ENCODE peak calls at places on chromosomes 4 and X, in nine cellular contexts. One of them, this sample, is unnamed.

GRCh38 chr4:128462104-128462783 is 174.6 kb upstream of the PGRMC2 start:
- DNase-seq in MM.1S: no peak
- DNase-seq in cardiac fibroblast: no peak
- DNase-seq in tibial nerve: no peak
- DNase-seq in LNCaP clone FGC: no peak
- DNase-seq in AG10803: no peak
- DNase-seq in heart right ventricle: no peak
- DNase-seq in hepatocyte: no peak
- DNase-seq in thyroid gland: no peak
- DNase-seq in this sample: no peak

GRCh38 chrX:83469551-83469950 is 38.5 kb upstream of the POU3F4 start:
- DNase-seq in MM.1S: peak; percentile 62
- DNase-seq in cardiac fibroblast: no peak
- DNase-seq in tibial nerve: peak; percentile 4
- DNase-seq in LNCaP clone FGC: no peak
- DNase-seq in AG10803: no peak
- DNase-seq in heart right ventricle: no peak
- DNase-seq in hepatocyte: peak; percentile 21
- DNase-seq in thyroid gland: peak; percentile 25
- DNase-seq in this sample: peak; percentile 5

GRCh38 chr4:182197611-182198010 is 45.6 kb upstream of the TENM3 start:
- DNase-seq in MM.1S: no peak
- DNase-seq in cardiac fibroblast: no peak
- DNase-seq in tibial nerve: no peak
- DNase-seq in LNCaP clone FGC: no peak
- DNase-seq in AG10803: no peak
- DNase-seq in heart right ventricle: no peak
- DNase-seq in hepatocyte: no peak
- DNase-seq in thyroid gland: no peak
- DNase-seq in this sample: no peak

GRCh38 chr4:123168812-123169211 is 227.8 kb upstream of the SPRY1 start:
- DNase-seq in MM.1S: peak; percentile 85
- DNase-seq in cardiac fibroblast: no peak
- DNase-seq in tibial nerve: no peak
- DNase-seq in LNCaP clone FGC: no peak
- DNase-seq in AG10803: peak; percentile 23
- DNase-seq in heart right ventricle: no peak
- DNase-seq in hepatocyte: no peak
- DNase-seq in thyroid gland: no peak
- DNase-seq in this sample: no peak

GRCh38 chr4:10730019-10730418 is 45.5 kb upstream of the CLNK start:
- DNase-seq in MM.1S: no peak
- DNase-seq in cardiac fibroblast: no peak
- DNase-seq in tibial nerve: no peak
- DNase-seq in LNCaP clone FGC: no peak
- DNase-seq in AG10803: no peak
- DNase-seq in heart right ventricle: no peak
- DNase-seq in hepatocyte: no peak
- DNase-seq in thyroid gland: no peak
- DNase-seq in this sample: no peak

GRCh38 chr4:109721033-109721432 is 8.8 kb downstream of the PLA2G12A start:
- DNase-seq in MM.1S: no peak
- DNase-seq in cardiac fibroblast: no peak
- DNase-seq in tibial nerve: no peak
- DNase-seq in LNCaP clone FGC: no peak
- DNase-seq in AG10803: no peak
- DNase-seq in heart right ventricle: no peak
- DNase-seq in hepatocyte: no peak
- DNase-seq in thyroid gland: no peak
- DNase-seq in this sample: peak; percentile 58

GRCh38 chrX:13750204-13750603 is 15.7 kb downstream of the OFD1 start:
- DNase-seq in MM.1S: peak; percentile 59
- DNase-seq in cardiac fibroblast: peak; percentile 63
- DNase-seq in tibial nerve: no peak
- DNase-seq in LNCaP clone FGC: no peak
- DNase-seq in AG10803: peak; percentile 20
- DNase-seq in heart right ventricle: no peak
- DNase-seq in hepatocyte: peak; percentile 38
- DNase-seq in thyroid gland: peak; percentile 18
- DNase-seq in this sample: peak; percentile 50

GRCh38 chr4:157076578-157076947 is 613 bp downstream of the GLRB start:
- DNase-seq in MM.1S: no peak
- DNase-seq in cardiac fibroblast: no peak
- DNase-seq in tibial nerve: no peak
- DNase-seq in LNCaP clone FGC: no peak
- DNase-seq in AG10803: no peak
- DNase-seq in heart right ventricle: no peak
- DNase-seq in hepatocyte: peak; percentile 30
- DNase-seq in thyroid gland: peak; percentile 28
- DNase-seq in this sample: no peak

GRCh38 chr4:151475338-151475737 is 66.4 kb downstream of the FHIP1A start:
- DNase-seq in MM.1S: no peak
- DNase-seq in cardiac fibroblast: no peak
- DNase-seq in tibial nerve: no peak
- DNase-seq in LNCaP clone FGC: no peak
- DNase-seq in AG10803: peak; percentile 42
- DNase-seq in heart right ventricle: no peak
- DNase-seq in hepatocyte: no peak
- DNase-seq in thyroid gland: peak; percentile 6
- DNase-seq in this sample: no peak

GRCh38 chr4:41155194-41155830 is 59.0 kb downstream of the APBB2 start:
- DNase-seq in MM.1S: no peak
- DNase-seq in cardiac fibroblast: peak; percentile 72
- DNase-seq in tibial nerve: no peak
- DNase-seq in LNCaP clone FGC: no peak
- DNase-seq in AG10803: peak; percentile 77
- DNase-seq in heart right ventricle: no peak
- DNase-seq in hepatocyte: peak; percentile 26
- DNase-seq in thyroid gland: peak; percentile 46
- DNase-seq in this sample: no peak

GRCh38 chr4:41156574-41156973 is 57.8 kb downstream of the APBB2 start:
- DNase-seq in MM.1S: no peak
- DNase-seq in cardiac fibroblast: peak; percentile 48
- DNase-seq in tibial nerve: no peak
- DNase-seq in LNCaP clone FGC: no peak
- DNase-seq in AG10803: no peak
- DNase-seq in heart right ventricle: no peak
- DNase-seq in hepatocyte: no peak
- DNase-seq in thyroid gland: no peak
- DNase-seq in this sample: no peak

GRCh38 chr4:41157009-41157408 is 57.3 kb downstream of the APBB2 start:
- DNase-seq in MM.1S: no peak
- DNase-seq in cardiac fibroblast: no peak
- DNase-seq in tibial nerve: no peak
- DNase-seq in LNCaP clone FGC: no peak
- DNase-seq in AG10803: no peak
- DNase-seq in heart right ventricle: no peak
- DNase-seq in hepatocyte: no peak
- DNase-seq in thyroid gland: no peak
- DNase-seq in this sample: no peak

GRCh38 chr4:41154814-41155177 is 59.5 kb downstream of the APBB2 start:
- DNase-seq in MM.1S: no peak
- DNase-seq in cardiac fibroblast: no peak
- DNase-seq in tibial nerve: no peak
- DNase-seq in LNCaP clone FGC: no peak
- DNase-seq in AG10803: no peak
- DNase-seq in heart right ventricle: no peak
- DNase-seq in hepatocyte: no peak
- DNase-seq in thyroid gland: no peak
- DNase-seq in this sample: no peak

DNA sequence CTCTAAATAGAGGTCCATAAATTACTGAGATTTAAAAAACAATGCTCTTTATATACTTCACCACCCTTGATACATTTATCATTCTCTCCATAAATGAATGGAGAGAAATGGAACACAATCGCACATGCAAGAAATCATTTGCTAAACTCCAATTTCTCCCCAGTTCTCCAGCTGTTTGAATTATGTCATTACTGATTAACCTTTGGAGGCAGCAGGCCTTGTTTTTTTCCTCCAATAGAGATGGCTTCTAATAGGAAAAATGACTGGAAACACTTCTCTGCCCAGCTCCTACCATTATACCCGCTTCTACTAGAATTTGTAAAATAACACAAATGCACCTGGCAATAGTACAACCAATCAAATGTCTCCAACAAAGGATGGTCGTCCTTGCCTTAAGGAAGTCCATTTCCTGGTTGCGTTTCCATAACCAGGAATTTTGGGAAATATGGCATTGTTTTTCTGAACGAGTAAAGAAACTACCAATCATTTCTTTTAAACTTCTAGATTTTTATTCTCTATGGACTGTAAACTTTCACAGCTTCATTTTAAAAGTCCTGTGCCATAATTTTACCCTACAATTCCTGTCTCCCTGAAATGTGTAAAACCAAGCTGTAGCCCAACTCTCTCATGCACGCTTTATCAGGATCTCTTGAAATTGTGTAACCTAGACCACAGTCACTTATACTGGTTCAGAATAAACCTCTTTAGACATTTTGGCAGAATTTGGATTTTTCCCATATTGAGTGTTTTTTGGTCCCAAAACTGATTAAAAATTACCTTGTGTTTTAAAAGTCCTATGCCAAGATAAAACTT is 60.1 kb downstream of the APBB2 start:
- DNase-seq in MM.1S: no peak
- DNase-seq in cardiac fibroblast: peak; percentile 31
- DNase-seq in tibial nerve: no peak
- DNase-seq in LNCaP clone FGC: no peak
- DNase-seq in AG10803: no peak
- DNase-seq in heart right ventricle: no peak
- DNase-seq in hepatocyte: no peak
- DNase-seq in thyroid gland: no peak
- DNase-seq in this sample: no peak
- H3K4me3 ChIP-seq in MM.1S: no peak overlapping the region
- H3K4me3 ChIP-seq in cardiac fibroblast: no peak overlapping the region
- H3K4me3 ChIP-seq in tibial nerve: no peak overlapping the region
- H3K4me3 ChIP-seq in LNCaP clone FGC: no peak overlapping the region
- H3K4me3 ChIP-seq in AG10803: no peak overlapping the region
- H3K4me3 ChIP-seq in heart right ventricle: no peak overlapping the region
- H3K4me3 ChIP-seq in hepatocyte: no peak overlapping the region
- H3K4me3 ChIP-seq in thyroid gland: no peak overlapping the region
- H3K4me3 ChIP-seq in this sample: no peak overlapping the region

GRCh38 chrX:132277953-132278614 is 58.8 kb upstream of the RAP2C start:
- DNase-seq in MM.1S: no peak
- DNase-seq in cardiac fibroblast: no peak
- DNase-seq in tibial nerve: no peak
- DNase-seq in LNCaP clone FGC: peak; percentile 19
- DNase-seq in AG10803: no peak
- DNase-seq in heart right ventricle: no peak
- DNase-seq in hepatocyte: no peak
- DNase-seq in thyroid gland: no peak
- DNase-seq in this sample: no peak

GRCh38 chrX:132270021-132270420 is 50.8 kb upstream of the RAP2C start:
- DNase-seq in MM.1S: no peak
- DNase-seq in cardiac fibroblast: no peak
- DNase-seq in tibial nerve: peak; percentile 4
- DNase-seq in LNCaP clone FGC: no peak
- DNase-seq in AG10803: no peak
- DNase-seq in heart right ventricle: no peak
- DNase-seq in hepatocyte: no peak
- DNase-seq in thyroid gland: no peak
- DNase-seq in this sample: no peak

GRCh38 chrX:132271330-132271729 is 52.1 kb upstream of the RAP2C start:
- DNase-seq in MM.1S: no peak
- DNase-seq in cardiac fibroblast: peak; percentile 15
- DNase-seq in tibial nerve: peak; percentile 39
- DNase-seq in LNCaP clone FGC: no peak
- DNase-seq in AG10803: peak; percentile 21
- DNase-seq in heart right ventricle: peak; percentile 3
- DNase-seq in hepatocyte: no peak
- DNase-seq in thyroid gland: no peak
- DNase-seq in this sample: peak; percentile 80

GRCh38 chrX:132270699-132271098 is 51.5 kb upstream of the RAP2C start:
- DNase-seq in MM.1S: no peak
- DNase-seq in cardiac fibroblast: peak; percentile 86
- DNase-seq in tibial nerve: peak; percentile 80
- DNase-seq in LNCaP clone FGC: no peak
- DNase-seq in AG10803: peak; percentile 91
- DNase-seq in heart right ventricle: peak; percentile 43
- DNase-seq in hepatocyte: peak; percentile 54
- DNase-seq in thyroid gland: peak; percentile 12
- DNase-seq in this sample: peak; percentile 88

GRCh38 chrX:132272826-132273225 is 53.6 kb upstream of the RAP2C start:
- DNase-seq in MM.1S: no peak
- DNase-seq in cardiac fibroblast: no peak
- DNase-seq in tibial nerve: no peak
- DNase-seq in LNCaP clone FGC: no peak
- DNase-seq in AG10803: no peak
- DNase-seq in heart right ventricle: no peak
- DNase-seq in hepatocyte: no peak
- DNase-seq in thyroid gland: no peak
- DNase-seq in this sample: peak; percentile 23
- TF ChIP-seq CTCF in MM.1S: no peak
- TF ChIP-seq CTCF in cardiac fibroblast: no peak
- TF ChIP-seq CTCF in tibial nerve: no peak
- TF ChIP-seq CTCF in LNCaP clone FGC: no peak
- TF ChIP-seq CTCF in AG10803: no peak
- TF ChIP-seq CTCF in heart right ventricle: no peak
- TF ChIP-seq CTCF in hepatocyte: no peak
- TF ChIP-seq CTCF in thyroid gland: no peak
- TF ChIP-seq CTCF in this sample: no peak

DNA sequence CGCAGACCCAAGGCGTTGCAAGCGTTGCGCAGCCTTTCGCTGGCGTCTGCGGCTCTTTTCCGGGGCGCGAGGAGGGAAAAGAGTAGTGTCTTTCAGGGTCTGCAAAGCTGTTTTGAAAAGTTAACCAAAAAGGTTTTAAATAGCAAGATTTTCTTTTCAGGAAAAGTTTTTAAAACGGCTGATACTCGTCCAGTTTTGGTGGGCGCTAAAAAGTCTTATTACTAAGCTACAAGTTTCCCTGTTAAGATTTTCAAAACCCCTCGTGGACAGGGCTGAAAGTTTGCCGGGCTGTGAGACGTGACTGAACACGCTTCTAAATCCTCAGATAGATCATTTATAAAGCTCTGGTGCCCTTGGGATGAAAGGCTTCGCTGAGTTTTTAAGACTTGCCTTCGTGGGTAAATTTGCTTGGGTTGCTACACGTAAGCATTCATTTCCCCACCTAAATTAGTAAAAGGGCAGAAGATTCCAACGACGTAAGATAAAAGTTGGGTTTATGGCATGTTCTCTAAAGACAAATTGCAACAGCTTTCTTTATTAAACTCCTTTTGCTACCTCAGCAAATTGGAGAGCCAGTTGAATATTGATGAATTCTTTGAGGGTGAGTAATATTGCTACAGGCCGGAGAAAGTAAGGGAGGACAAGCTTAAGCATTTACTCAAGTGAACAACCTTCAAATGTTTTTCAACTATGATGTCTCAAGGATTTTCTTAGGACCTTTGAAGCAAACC is 91.6 kb downstream of the HPRT1 start:
- DNase-seq in MM.1S: no peak
- DNase-seq in cardiac fibroblast: peak; percentile 59
- DNase-seq in tibial nerve: no peak
- DNase-seq in LNCaP clone FGC: no peak
- DNase-seq in AG10803: peak; percentile 68
- DNase-seq in heart right ventricle: no peak
- DNase-seq in hepatocyte: no peak
- DNase-seq in thyroid gland: no peak
- DNase-seq in this sample: peak; percentile 53
- H3K4me3 ChIP-seq in MM.1S: peak overlapping the region; percentile 71
- H3K4me3 ChIP-seq in cardiac fibroblast: peak overlapping the region; percentile 73
- H3K4me3 ChIP-seq in tibial nerve: peak overlapping the region; percentile 41
- H3K4me3 ChIP-seq in LNCaP clone FGC: no peak overlapping the region
- H3K4me3 ChIP-seq in AG10803: peak overlapping the region; percentile 45
- H3K4me3 ChIP-seq in heart right ventricle: peak overlapping the region; percentile 53
- H3K4me3 ChIP-seq in hepatocyte: peak overlapping the region; percentile 15
- H3K4me3 ChIP-seq in thyroid gland: no peak overlapping the region
- H3K4me3 ChIP-seq in this sample: no peak overlapping the region

GRCh38 chr4:76426272-76426671 is 5.3 kb upstream of the CCDC158 start:
- DNase-seq in MM.1S: no peak
- DNase-seq in cardiac fibroblast: peak; percentile 22
- DNase-seq in tibial nerve: no peak
- DNase-seq in LNCaP clone FGC: no peak
- DNase-seq in AG10803: no peak
- DNase-seq in heart right ventricle: no peak
- DNase-seq in hepatocyte: no peak
- DNase-seq in thyroid gland: no peak
- DNase-seq in this sample: no peak
- TF ChIP-seq CTCF in MM.1S: no peak
- TF ChIP-seq CTCF in cardiac fibroblast: no peak
- TF ChIP-seq CTCF in tibial nerve: no peak
- TF ChIP-seq CTCF in LNCaP clone FGC: peak; percentile 41
- TF ChIP-seq CTCF in AG10803: no peak
- TF ChIP-seq CTCF in heart right ventricle: peak; percentile 23
- TF ChIP-seq CTCF in hepatocyte: peak; percentile 34
- TF ChIP-seq CTCF in thyroid gland: no peak
- TF ChIP-seq CTCF in this sample: peak; percentile 9